ENCODE peak calls at places on chromosomes 12 and 14, in five cellular contexts. One of them, this sample, is unnamed.

GRCh38 chr12:58916891-58917570 is 3.3 kb downstream of the LRIG3 start:
- DNase-seq in SK-N-MC: peak; percentile 92
- DNase-seq in AG04450: no peak
- DNase-seq in OCI-LY7: no peak
- DNase-seq in tibial nerve: no peak
- DNase-seq in this sample: no peak

GRCh38 chr14:91996951-91997371 is 42.9 kb downstream of the TRIP11 start:
- DNase-seq in SK-N-MC: peak; percentile 68
- DNase-seq in AG04450: peak; percentile 26
- DNase-seq in OCI-LY7: peak; percentile 66
- DNase-seq in tibial nerve: peak; percentile 20
- DNase-seq in this sample: peak; percentile 77

GRCh38 chr12:91620949-91621348 is 438.3 kb upstream of the DCN start:
- DNase-seq in SK-N-MC: no peak
- DNase-seq in AG04450: peak; percentile 2
- DNase-seq in OCI-LY7: no peak
- DNase-seq in tibial nerve: no peak
- DNase-seq in this sample: no peak

GRCh38 chr14:42779024-42779423 is 1172.3 kb downstream of the LRFN5 start:
- DNase-seq in SK-N-MC: peak; percentile 30
- DNase-seq in AG04450: peak; percentile 11
- DNase-seq in OCI-LY7: no peak
- DNase-seq in tibial nerve: no peak
- DNase-seq in this sample: no peak

GRCh38 chr12:58678753-58679152 is 241.6 kb downstream of the LRIG3 start:
- DNase-seq in SK-N-MC: no peak
- DNase-seq in AG04450: no peak
- DNase-seq in OCI-LY7: no peak
- DNase-seq in tibial nerve: no peak
- DNase-seq in this sample: no peak

GRCh38 chr12:67540920-67541624 is 107.5 kb upstream of the DYRK2 start:
- DNase-seq in SK-N-MC: no peak
- DNase-seq in AG04450: no peak
- DNase-seq in OCI-LY7: no peak
- DNase-seq in tibial nerve: no peak
- DNase-seq in this sample: peak; percentile 67

GRCh38 chr12:18320036-18320617 is 58.8 kb downstream of the PIK3C2G start:
- DNase-seq in SK-N-MC: no peak
- DNase-seq in AG04450: peak; percentile 59
- DNase-seq in OCI-LY7: peak; percentile 24
- DNase-seq in tibial nerve: no peak
- DNase-seq in this sample: peak; percentile 44

GRCh38 chr12:52613363-52614030 is 4.9 kb downstream of the KRT73 start:
- DNase-seq in SK-N-MC: no peak
- DNase-seq in AG04450: no peak
- DNase-seq in OCI-LY7: no peak
- DNase-seq in tibial nerve: no peak
- DNase-seq in this sample: no peak

GRCh38 chr12:44287545-44287944 is 451.7 kb downstream of the TMEM117 start:
- DNase-seq in SK-N-MC: no peak
- DNase-seq in AG04450: no peak
- DNase-seq in OCI-LY7: no peak
- DNase-seq in tibial nerve: no peak
- DNase-seq in this sample: no peak

GRCh38 chr14:36585100-36585499 is 2.7 kb upstream of the NKX2-8 start:
- DNase-seq in SK-N-MC: no peak
- DNase-seq in AG04450: no peak
- DNase-seq in OCI-LY7: no peak
- DNase-seq in tibial nerve: no peak
- DNase-seq in this sample: no peak

GRCh38 chr14:66281036-66281776 is 205.0 kb upstream of the CCDC196 start:
- DNase-seq in SK-N-MC: no peak
- DNase-seq in AG04450: no peak
- DNase-seq in OCI-LY7: no peak
- DNase-seq in tibial nerve: peak; percentile 6
- DNase-seq in this sample: no peak

GRCh38 chr12:15897433-15897832 is 13.7 kb upstream of the DERA start:
- DNase-seq in SK-N-MC: no peak
- DNase-seq in AG04450: no peak
- DNase-seq in OCI-LY7: no peak
- DNase-seq in tibial nerve: no peak
- DNase-seq in this sample: no peak

GRCh38 chr12:119444462-119445044 is 110.0 kb downstream of the CCDC60 start:
- DNase-seq in SK-N-MC: peak; percentile 39
- DNase-seq in AG04450: no peak
- DNase-seq in OCI-LY7: peak; percentile 57
- DNase-seq in tibial nerve: no peak
- DNase-seq in this sample: no peak

GRCh38 chr12:33825442-33825841 is 196.9 kb upstream of the ALG10 start:
- DNase-seq in SK-N-MC: no peak
- DNase-seq in AG04450: no peak
- DNase-seq in OCI-LY7: no peak
- DNase-seq in tibial nerve: no peak
- DNase-seq in this sample: no peak

GRCh38 chr12:100303831-100304230 is 36.9 kb downstream of the SCYL2 start:
- DNase-seq in SK-N-MC: no peak
- DNase-seq in AG04450: no peak
- DNase-seq in OCI-LY7: no peak
- DNase-seq in tibial nerve: no peak
- DNase-seq in this sample: no peak

GRCh38 chr14:92846162-92846897 is 52.2 kb downstream of the GOLGA5 start:
- DNase-seq in SK-N-MC: no peak
- DNase-seq in AG04450: no peak
- DNase-seq in OCI-LY7: no peak
- DNase-seq in tibial nerve: no peak
- DNase-seq in this sample: peak; percentile 33

GRCh38 chr12:122413516-122414404 is 8.7 kb downstream of the CLIP1 start:
- DNase-seq in SK-N-MC: no peak
- DNase-seq in AG04450: no peak
- DNase-seq in OCI-LY7: no peak
- DNase-seq in tibial nerve: no peak
- DNase-seq in this sample: no peak

GRCh38 chr14:71408362-71409035 is 501.2 kb downstream of the PCNX1 start:
- DNase-seq in SK-N-MC: no peak
- DNase-seq in AG04450: no peak
- DNase-seq in OCI-LY7: no peak
- DNase-seq in tibial nerve: no peak
- DNase-seq in this sample: no peak

GRCh38 chr12:57033428-57033827 is 16.5 kb downstream of the MYO1A start:
- DNase-seq in SK-N-MC: no peak
- DNase-seq in AG04450: no peak
- DNase-seq in OCI-LY7: no peak
- DNase-seq in tibial nerve: no peak
- DNase-seq in this sample: peak; percentile 17

GRCh38 chr12:103561174-103561573 is 25.9 kb upstream of the STAB2 start:
- DNase-seq in SK-N-MC: no peak
- DNase-seq in AG04450: no peak
- DNase-seq in OCI-LY7: no peak
- DNase-seq in tibial nerve: no peak
- DNase-seq in this sample: peak; percentile 33

GRCh38 chr12:91613223-91613779 is 430.7 kb upstream of the DCN start:
- DNase-seq in SK-N-MC: no peak
- DNase-seq in AG04450: no peak
- DNase-seq in OCI-LY7: no peak
- DNase-seq in tibial nerve: no peak
- DNase-seq in this sample: no peak

GRCh38 chr14:36498938-36499337 is 21.1 kb downstream of the NKX2-1 start:
- DNase-seq in SK-N-MC: no peak
- DNase-seq in AG04450: no peak
- DNase-seq in OCI-LY7: no peak
- DNase-seq in tibial nerve: no peak
- DNase-seq in this sample: no peak

GRCh38 chr12:111792155-111792876 is 25.6 kb downstream of the ALDH2 start:
- DNase-seq in SK-N-MC: no peak
- DNase-seq in AG04450: no peak
- DNase-seq in OCI-LY7: no peak
- DNase-seq in tibial nerve: peak; percentile 45
- DNase-seq in this sample: no peak

GRCh38 chr14:43649508-43649907 is 857.6 kb downstream of the FSCB start:
- DNase-seq in SK-N-MC: no peak
- DNase-seq in AG04450: no peak
- DNase-seq in OCI-LY7: no peak
- DNase-seq in tibial nerve: no peak
- DNase-seq in this sample: no peak

GRCh38 chr14:99968156-99968920 is 96.9 kb upstream of the EVL start:
- DNase-seq in SK-N-MC: no peak
- DNase-seq in AG04450: peak; percentile 77
- DNase-seq in OCI-LY7: no peak
- DNase-seq in tibial nerve: no peak
- DNase-seq in this sample: no peak

GRCh38 chr12:111166779-111167540 is 201.9 kb downstream of the PHETA1 start:
- DNase-seq in SK-N-MC: no peak
- DNase-seq in AG04450: no peak
- DNase-seq in OCI-LY7: no peak
- DNase-seq in tibial nerve: no peak
- DNase-seq in this sample: no peak

GRCh38 chr14:71711619-71712018 is 220.6 kb upstream of the RGS6 start:
- DNase-seq in SK-N-MC: peak; percentile 90
- DNase-seq in AG04450: no peak
- DNase-seq in OCI-LY7: no peak
- DNase-seq in tibial nerve: no peak
- DNase-seq in this sample: no peak

GRCh38 chr14:24818054-24818822 is 184.2 kb upstream of the GZMB start:
- DNase-seq in SK-N-MC: no peak
- DNase-seq in AG04450: no peak
- DNase-seq in OCI-LY7: no peak
- DNase-seq in tibial nerve: no peak
- DNase-seq in this sample: no peak

GRCh38 chr14:24817638-24818053 is 183.7 kb upstream of the GZMB start:
- DNase-seq in SK-N-MC: no peak
- DNase-seq in AG04450: no peak
- DNase-seq in OCI-LY7: no peak
- DNase-seq in tibial nerve: no peak
- DNase-seq in this sample: no peak

GRCh38 chr14:24815543-24815942 is 181.6 kb upstream of the GZMB start:
- DNase-seq in SK-N-MC: no peak
- DNase-seq in AG04450: no peak
- DNase-seq in OCI-LY7: no peak
- DNase-seq in tibial nerve: no peak
- DNase-seq in this sample: no peak

GRCh38 chr14:24816011-24816928 is 182.3 kb upstream of the GZMB start:
- DNase-seq in SK-N-MC: no peak
- DNase-seq in AG04450: no peak
- DNase-seq in OCI-LY7: no peak
- DNase-seq in tibial nerve: no peak
- DNase-seq in this sample: no peak

DNA sequence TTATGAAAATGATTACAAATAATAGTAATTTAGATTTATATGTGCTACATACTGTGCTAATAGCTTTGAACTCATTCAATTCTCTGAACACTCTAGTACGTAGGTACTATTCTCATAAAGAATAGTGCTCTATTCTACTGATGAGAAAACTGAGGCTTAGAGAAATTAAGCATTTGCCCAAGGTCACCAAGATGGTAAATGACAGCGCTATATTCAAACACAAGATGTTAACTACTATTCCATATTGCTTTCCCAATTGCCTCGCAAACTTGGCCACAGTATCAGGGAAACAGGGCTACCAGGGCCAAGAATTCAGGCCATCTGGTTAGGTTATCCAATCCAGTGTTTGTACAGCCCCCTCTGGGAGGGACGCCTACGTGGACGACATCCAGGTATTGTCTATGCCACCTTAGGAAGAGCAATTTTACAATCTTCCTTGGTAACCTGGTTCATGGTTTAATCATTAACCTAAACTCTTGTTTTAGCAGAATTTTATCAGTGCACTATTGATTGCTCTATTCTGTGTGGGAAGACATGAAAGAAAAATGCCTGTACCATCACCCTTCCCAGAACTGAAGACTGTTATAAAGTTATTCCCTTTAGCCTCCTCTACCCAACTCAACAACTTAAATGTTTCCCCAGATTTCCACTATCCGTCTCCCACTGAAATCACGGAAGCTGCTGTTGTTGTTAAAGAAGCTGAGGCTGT is 183.1 kb upstream of the GZMB start:
- DNase-seq in SK-N-MC: no peak
- DNase-seq in AG04450: no peak
- DNase-seq in OCI-LY7: no peak
- DNase-seq in tibial nerve: no peak
- DNase-seq in this sample: no peak
- H3K4me3 ChIP-seq in SK-N-MC: no peak overlapping the region
- H3K4me3 ChIP-seq in AG04450: no peak overlapping the region
- H3K4me3 ChIP-seq in OCI-LY7: no peak overlapping the region
- H3K4me3 ChIP-seq in tibial nerve: no peak overlapping the region
- H3K4me3 ChIP-seq in this sample: no peak overlapping the region

DNA sequence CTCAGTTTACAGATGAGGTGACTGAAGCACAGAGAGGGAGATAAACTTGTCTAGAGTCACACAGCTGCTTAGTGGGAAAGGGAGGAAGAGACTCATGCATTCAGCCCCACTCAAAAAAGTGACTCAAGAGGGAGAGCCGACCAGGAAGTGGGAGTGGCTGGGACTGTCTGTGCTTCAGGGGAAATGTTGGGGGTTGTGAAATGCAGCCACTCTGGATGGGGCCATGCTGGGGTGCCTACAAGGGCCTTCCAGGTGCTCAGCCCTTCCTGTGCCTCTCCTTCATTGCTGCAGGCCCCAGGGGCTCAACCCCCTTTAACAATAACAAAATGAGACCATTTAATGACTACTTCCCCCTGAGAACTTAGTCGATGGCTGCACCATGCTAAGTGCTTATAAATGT is 41.8 kb downstream of the CACNA1C start:
- DNase-seq in SK-N-MC: no peak
- DNase-seq in AG04450: no peak
- DNase-seq in OCI-LY7: peak; percentile 4
- DNase-seq in tibial nerve: no peak
- DNase-seq in this sample: no peak
- H3K27ac ChIP-seq in SK-N-MC: no peak overlapping the region
- H3K27ac ChIP-seq in AG04450: no peak overlapping the region
- H3K27ac ChIP-seq in OCI-LY7: no peak overlapping the region
- H3K27ac ChIP-seq in tibial nerve: no peak overlapping the region
- H3K27ac ChIP-seq in this sample: no peak overlapping the region

GRCh38 chr12:54285150-54286041 is 4.9 kb downstream of the HNRNPA1 start:
- DNase-seq in SK-N-MC: no peak
- DNase-seq in AG04450: no peak
- DNase-seq in OCI-LY7: no peak
- DNase-seq in tibial nerve: no peak
- DNase-seq in this sample: no peak

GRCh38 chr12:54280401-54281260 is at the start of gene HNRNPA1:
- DNase-seq in SK-N-MC: peak; percentile 100
- DNase-seq in AG04450: peak; percentile 100
- DNase-seq in OCI-LY7: peak; percentile 100
- DNase-seq in tibial nerve: peak; percentile 97
- DNase-seq in this sample: peak; percentile 99

GRCh38 chr12:54286042-54286931 is 5.8 kb downstream of the HNRNPA1 start:
- DNase-seq in SK-N-MC: no peak
- DNase-seq in AG04450: no peak
- DNase-seq in OCI-LY7: no peak
- DNase-seq in tibial nerve: no peak
- DNase-seq in this sample: no peak

GRCh38 chr12:54279632-54280400 is at the start of gene CBX5:
- DNase-seq in SK-N-MC: peak; percentile 99
- DNase-seq in AG04450: peak; percentile 100
- DNase-seq in OCI-LY7: peak; percentile 100
- DNase-seq in tibial nerve: peak; percentile 98
- DNase-seq in this sample: peak; percentile 99

GRCh38 chr12:54282949-54283593 is 2.5 kb downstream of the HNRNPA1 start:
- DNase-seq in SK-N-MC: no peak
- DNase-seq in AG04450: no peak
- DNase-seq in OCI-LY7: no peak
- DNase-seq in tibial nerve: no peak
- DNase-seq in this sample: no peak
- H3K4me3 ChIP-seq in SK-N-MC: peak overlapping the region; percentile 100
- H3K4me3 ChIP-seq in AG04450: peak overlapping the region; percentile 93
- H3K4me3 ChIP-seq in OCI-LY7: peak overlapping the region; percentile 89
- H3K4me3 ChIP-seq in tibial nerve: peak overlapping the region; percentile 58
- H3K4me3 ChIP-seq in this sample: peak overlapping the region; percentile 98

GRCh38 chr14:103593577-103593976 is 30.8 kb downstream of the COA8 start:
- DNase-seq in SK-N-MC: no peak
- DNase-seq in AG04450: no peak
- DNase-seq in OCI-LY7: peak; percentile 73
- DNase-seq in tibial nerve: no peak
- DNase-seq in this sample: no peak
- H3K27ac ChIP-seq in SK-N-MC: no peak overlapping the region
- H3K27ac ChIP-seq in AG04450: no peak overlapping the region
- H3K27ac ChIP-seq in OCI-LY7: peak overlapping the region; percentile 73
- H3K27ac ChIP-seq in tibial nerve: peak overlapping the region; percentile 83
- H3K27ac ChIP-seq in this sample: no peak overlapping the region

This sample was measured in keratinocyte.